ENCODE peak calls at places on chromosomes 2 and 18, in nine cellular contexts. One of them, this sample, is unnamed.

GRCh38 chr2:145407-145806 is 99.1 kb upstream of the FAM110C start:
- DNase-seq in right lobe of liver: no peak
- DNase-seq in psoas muscle: no peak
- DNase-seq in progenitor cell of endocrine pancreas: no peak
- DNase-seq in A549: no peak
- DNase-seq in GM10248: no peak
- DNase-seq in BE2C: no peak
- DNase-seq in uterus: no peak
- DNase-seq in pancreas: no peak
- DNase-seq in this sample: no peak

GRCh38 chr2:61853086-61853847 is 593 bp downstream of the FAM161A start:
- DNase-seq in right lobe of liver: peak; percentile 83
- DNase-seq in A549: peak; percentile 77
- DNase-seq in pancreas: peak; percentile 82
- DNase-seq in uterus: peak; percentile 17
- DNase-seq in GM10248: peak; percentile 76
- DNase-seq in progenitor cell of endocrine pancreas: no peak
- DNase-seq in BE2C: no peak
- DNase-seq in psoas muscle: no peak
- DNase-seq in this sample: no peak

GRCh38 chr2:71360434-71360975 is 28.9 kb downstream of the ZNF638 start:
- DNase-seq in progenitor cell of endocrine pancreas: no peak
- DNase-seq in right lobe of liver: no peak
- DNase-seq in pancreas: no peak
- DNase-seq in psoas muscle: no peak
- DNase-seq in uterus: no peak
- DNase-seq in GM10248: no peak
- DNase-seq in BE2C: no peak
- DNase-seq in A549: no peak
- DNase-seq in this sample: no peak

GRCh38 chr2:97673915-97674283 is 4.4 kb downstream of the C2orf92 start:
- DNase-seq in uterus: no peak
- DNase-seq in BE2C: no peak
- DNase-seq in progenitor cell of endocrine pancreas: no peak
- DNase-seq in psoas muscle: no peak
- DNase-seq in right lobe of liver: no peak
- DNase-seq in GM10248: peak; percentile 60
- DNase-seq in pancreas: no peak
- DNase-seq in A549: no peak
- DNase-seq in this sample: peak; percentile 87

GRCh38 chr2:221833972-221834371 is 261.9 kb upstream of the EPHA4 start:
- DNase-seq in A549: no peak
- DNase-seq in pancreas: no peak
- DNase-seq in progenitor cell of endocrine pancreas: no peak
- DNase-seq in uterus: no peak
- DNase-seq in psoas muscle: no peak
- DNase-seq in GM10248: no peak
- DNase-seq in BE2C: no peak
- DNase-seq in right lobe of liver: no peak
- DNase-seq in this sample: no peak

GRCh38 chr2:7191927-7192326 is 274.7 kb downstream of the RNF144A start:
- DNase-seq in pancreas: no peak
- DNase-seq in uterus: no peak
- DNase-seq in BE2C: no peak
- DNase-seq in GM10248: no peak
- DNase-seq in right lobe of liver: no peak
- DNase-seq in psoas muscle: no peak
- DNase-seq in A549: peak; percentile 57
- DNase-seq in progenitor cell of endocrine pancreas: no peak
- DNase-seq in this sample: no peak

GRCh38 chr2:145740302-145740701 is 1220.4 kb upstream of the ZEB2 start:
- DNase-seq in GM10248: no peak
- DNase-seq in pancreas: no peak
- DNase-seq in A549: no peak
- DNase-seq in progenitor cell of endocrine pancreas: no peak
- DNase-seq in uterus: no peak
- DNase-seq in BE2C: no peak
- DNase-seq in right lobe of liver: no peak
- DNase-seq in psoas muscle: no peak
- DNase-seq in this sample: no peak

GRCh38 chr2:234702731-234703225 is 205.9 kb upstream of the ARL4C start:
- DNase-seq in pancreas: no peak
- DNase-seq in A549: peak; percentile 28
- DNase-seq in GM10248: no peak
- DNase-seq in right lobe of liver: no peak
- DNase-seq in BE2C: peak; percentile 23
- DNase-seq in uterus: no peak
- DNase-seq in progenitor cell of endocrine pancreas: no peak
- DNase-seq in psoas muscle: no peak
- DNase-seq in this sample: no peak

GRCh38 chr2:130336877-130337734 is 5.6 kb upstream of the IMP4 start:
- DNase-seq in psoas muscle: no peak
- DNase-seq in GM10248: peak; percentile 86
- DNase-seq in BE2C: peak; percentile 74
- DNase-seq in uterus: peak; percentile 56
- DNase-seq in A549: peak; percentile 90
- DNase-seq in progenitor cell of endocrine pancreas: peak; percentile 91
- DNase-seq in pancreas: peak; percentile 75
- DNase-seq in right lobe of liver: peak; percentile 66
- DNase-seq in this sample: peak; percentile 76

GRCh38 chr2:233210843-233211600 is 40.5 kb upstream of the ATG16L1 start:
- DNase-seq in A549: no peak
- DNase-seq in psoas muscle: peak; percentile 77
- DNase-seq in BE2C: no peak
- DNase-seq in right lobe of liver: peak; percentile 56
- DNase-seq in GM10248: no peak
- DNase-seq in uterus: peak; percentile 75
- DNase-seq in pancreas: peak; percentile 48
- DNase-seq in progenitor cell of endocrine pancreas: no peak
- DNase-seq in this sample: no peak

GRCh38 chr2:81327916-81328315 is 1023.4 kb upstream of the LRRTM1 start:
- DNase-seq in uterus: no peak
- DNase-seq in pancreas: no peak
- DNase-seq in right lobe of liver: no peak
- DNase-seq in GM10248: no peak
- DNase-seq in progenitor cell of endocrine pancreas: no peak
- DNase-seq in BE2C: no peak
- DNase-seq in A549: no peak
- DNase-seq in psoas muscle: no peak
- DNase-seq in this sample: no peak

GRCh38 chr2:81328968-81329367 is 1024.4 kb upstream of the LRRTM1 start:
- DNase-seq in A549: no peak
- DNase-seq in psoas muscle: no peak
- DNase-seq in right lobe of liver: no peak
- DNase-seq in GM10248: no peak
- DNase-seq in uterus: no peak
- DNase-seq in BE2C: no peak
- DNase-seq in progenitor cell of endocrine pancreas: no peak
- DNase-seq in pancreas: no peak
- DNase-seq in this sample: no peak

GRCh38 chr2:81324046-81324445 is 1019.5 kb upstream of the LRRTM1 start:
- DNase-seq in pancreas: no peak
- DNase-seq in BE2C: peak; percentile 3
- DNase-seq in psoas muscle: no peak
- DNase-seq in uterus: no peak
- DNase-seq in progenitor cell of endocrine pancreas: no peak
- DNase-seq in A549: peak; percentile 5
- DNase-seq in right lobe of liver: no peak
- DNase-seq in GM10248: no peak
- DNase-seq in this sample: no peak
- TF ChIP-seq CTCF in pancreas: no peak
- TF ChIP-seq CTCF in BE2C: peak; percentile 24
- TF ChIP-seq CTCF in psoas muscle: no peak
- TF ChIP-seq CTCF in uterus: no peak
- TF ChIP-seq CTCF in progenitor cell of endocrine pancreas: peak; percentile 50
- TF ChIP-seq CTCF in A549: no peak
- TF ChIP-seq CTCF in right lobe of liver: peak; percentile 7
- TF ChIP-seq CTCF in GM10248: no peak
- TF ChIP-seq CTCF in this sample: no peak

GRCh38 chr2:217475791-217476190 is 527.0 kb downstream of the TNS1 start:
- DNase-seq in GM10248: no peak
- DNase-seq in BE2C: no peak
- DNase-seq in A549: no peak
- DNase-seq in right lobe of liver: no peak
- DNase-seq in progenitor cell of endocrine pancreas: no peak
- DNase-seq in uterus: no peak
- DNase-seq in pancreas: no peak
- DNase-seq in psoas muscle: no peak
- DNase-seq in this sample: no peak

GRCh38 chr2:217478831-217479435 is 523.9 kb downstream of the TNS1 start:
- DNase-seq in uterus: no peak
- DNase-seq in progenitor cell of endocrine pancreas: no peak
- DNase-seq in psoas muscle: no peak
- DNase-seq in right lobe of liver: no peak
- DNase-seq in BE2C: no peak
- DNase-seq in A549: no peak
- DNase-seq in GM10248: no peak
- DNase-seq in pancreas: no peak
- DNase-seq in this sample: no peak

GRCh38 chr2:217475101-217475500 is 527.7 kb downstream of the TNS1 start:
- DNase-seq in GM10248: no peak
- DNase-seq in progenitor cell of endocrine pancreas: no peak
- DNase-seq in pancreas: no peak
- DNase-seq in uterus: no peak
- DNase-seq in right lobe of liver: no peak
- DNase-seq in psoas muscle: no peak
- DNase-seq in A549: no peak
- DNase-seq in BE2C: no peak
- DNase-seq in this sample: no peak

GRCh38 chr2:217479626-217480025 is 523.2 kb downstream of the TNS1 start:
- DNase-seq in right lobe of liver: no peak
- DNase-seq in BE2C: no peak
- DNase-seq in GM10248: no peak
- DNase-seq in uterus: no peak
- DNase-seq in pancreas: no peak
- DNase-seq in progenitor cell of endocrine pancreas: no peak
- DNase-seq in A549: no peak
- DNase-seq in psoas muscle: no peak
- DNase-seq in this sample: no peak

GRCh38 chr2:217477583-217477982 is 525.2 kb downstream of the TNS1 start:
- DNase-seq in progenitor cell of endocrine pancreas: no peak
- DNase-seq in GM10248: no peak
- DNase-seq in uterus: no peak
- DNase-seq in psoas muscle: no peak
- DNase-seq in A549: no peak
- DNase-seq in pancreas: no peak
- DNase-seq in BE2C: no peak
- DNase-seq in right lobe of liver: no peak
- DNase-seq in this sample: no peak
- TF ChIP-seq CTCF in progenitor cell of endocrine pancreas: no peak
- TF ChIP-seq CTCF in GM10248: no peak
- TF ChIP-seq CTCF in uterus: no peak
- TF ChIP-seq CTCF in psoas muscle: no peak
- TF ChIP-seq CTCF in A549: no peak
- TF ChIP-seq CTCF in pancreas: no peak
- TF ChIP-seq CTCF in BE2C: peak; percentile 18
- TF ChIP-seq CTCF in right lobe of liver: no peak
- TF ChIP-seq CTCF in this sample: no peak

DNA sequence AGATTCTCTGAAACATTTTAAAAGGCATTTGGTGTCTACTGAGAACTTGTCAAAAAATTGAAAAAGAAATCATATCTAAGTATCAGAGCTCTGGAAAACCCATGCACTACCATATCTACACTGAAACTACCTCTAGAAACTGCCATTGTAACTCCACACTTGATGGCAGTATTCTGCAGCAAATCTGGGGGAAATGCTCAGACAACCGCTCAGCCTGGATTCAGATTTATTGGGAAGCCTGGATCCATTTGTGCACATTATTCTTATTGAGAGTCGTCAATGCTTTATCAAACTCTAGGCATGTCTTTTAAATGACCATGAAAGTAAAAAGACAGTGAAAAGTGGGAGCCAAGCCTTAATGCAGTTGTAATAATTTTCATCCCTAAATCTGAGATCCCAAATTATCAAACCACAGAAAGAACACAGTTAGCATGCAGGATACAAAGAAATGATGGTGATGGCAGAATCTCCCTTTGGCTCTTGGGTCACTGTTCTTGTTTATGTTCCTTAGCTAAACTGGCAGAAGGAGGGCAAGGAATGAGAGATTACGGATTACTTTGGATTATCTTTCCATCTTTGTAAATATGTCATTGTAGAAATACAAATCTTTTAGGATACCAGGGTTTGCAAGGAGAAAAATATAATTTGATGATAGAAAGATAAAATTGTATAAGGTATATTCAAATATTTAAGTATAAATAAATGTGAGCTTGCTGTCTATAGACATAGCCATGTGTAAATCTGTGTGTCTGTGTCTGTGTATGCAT is 512.1 kb upstream of the SYT4 start:
- DNase-seq in uterus: no peak
- DNase-seq in progenitor cell of endocrine pancreas: no peak
- DNase-seq in BE2C: peak; percentile 10
- DNase-seq in psoas muscle: no peak
- DNase-seq in right lobe of liver: no peak
- DNase-seq in A549: no peak
- DNase-seq in GM10248: no peak
- DNase-seq in pancreas: no peak
- DNase-seq in this sample: no peak
- TF ChIP-seq CTCF in uterus: peak; percentile 41
- TF ChIP-seq CTCF in progenitor cell of endocrine pancreas: peak; percentile 28
- TF ChIP-seq CTCF in BE2C: peak; percentile 46
- TF ChIP-seq CTCF in psoas muscle: peak; percentile 20
- TF ChIP-seq CTCF in right lobe of liver: no peak
- TF ChIP-seq CTCF in A549: no peak
- TF ChIP-seq CTCF in GM10248: no peak
- TF ChIP-seq CTCF in pancreas: no peak
- TF ChIP-seq CTCF in this sample: no peak

GRCh38 chr2:144329472-144329871 is 190.4 kb downstream of the ZEB2 start:
- DNase-seq in GM10248: no peak
- DNase-seq in progenitor cell of endocrine pancreas: no peak
- DNase-seq in right lobe of liver: no peak
- DNase-seq in uterus: no peak
- DNase-seq in BE2C: no peak
- DNase-seq in pancreas: no peak
- DNase-seq in A549: no peak
- DNase-seq in psoas muscle: no peak
- DNase-seq in this sample: no peak

GRCh38 chr2:144330951-144331651 is 188.8 kb downstream of the ZEB2 start:
- DNase-seq in right lobe of liver: no peak
- DNase-seq in progenitor cell of endocrine pancreas: no peak
- DNase-seq in uterus: no peak
- DNase-seq in GM10248: no peak
- DNase-seq in psoas muscle: no peak
- DNase-seq in pancreas: no peak
- DNase-seq in BE2C: no peak
- DNase-seq in A549: no peak
- DNase-seq in this sample: peak; percentile 60

GRCh38 chr2:144333144-144333555 is 186.8 kb downstream of the ZEB2 start:
- DNase-seq in GM10248: no peak
- DNase-seq in BE2C: no peak
- DNase-seq in A549: no peak
- DNase-seq in uterus: no peak
- DNase-seq in progenitor cell of endocrine pancreas: no peak
- DNase-seq in pancreas: no peak
- DNase-seq in psoas muscle: no peak
- DNase-seq in right lobe of liver: no peak
- DNase-seq in this sample: no peak

GRCh38 chr2:144332356-144333143 is 187.4 kb downstream of the ZEB2 start:
- DNase-seq in BE2C: peak; percentile 82
- DNase-seq in GM10248: peak; percentile 94
- DNase-seq in A549: peak; percentile 86
- DNase-seq in right lobe of liver: peak; percentile 93
- DNase-seq in pancreas: peak; percentile 85
- DNase-seq in uterus: peak; percentile 91
- DNase-seq in psoas muscle: peak; percentile 89
- DNase-seq in progenitor cell of endocrine pancreas: peak; percentile 83
- DNase-seq in this sample: peak; percentile 85

GRCh38 chr2:144331652-144332355 is 188.1 kb downstream of the ZEB2 start:
- DNase-seq in GM10248: peak; percentile 58
- DNase-seq in psoas muscle: no peak
- DNase-seq in right lobe of liver: peak; percentile 79
- DNase-seq in pancreas: peak; percentile 73
- DNase-seq in A549: no peak
- DNase-seq in uterus: peak; percentile 71
- DNase-seq in BE2C: no peak
- DNase-seq in progenitor cell of endocrine pancreas: no peak
- DNase-seq in this sample: peak; percentile 78
- TF ChIP-seq CTCF in GM10248: peak; percentile 50
- TF ChIP-seq CTCF in psoas muscle: peak; percentile 14
- TF ChIP-seq CTCF in right lobe of liver: peak; percentile 11
- TF ChIP-seq CTCF in pancreas: no peak
- TF ChIP-seq CTCF in A549: peak; percentile 20
- TF ChIP-seq CTCF in uterus: peak; percentile 34
- TF ChIP-seq CTCF in BE2C: no peak
- TF ChIP-seq CTCF in progenitor cell of endocrine pancreas: peak; percentile 15
- TF ChIP-seq CTCF in this sample: no peak